ENCODE peak calls at places on chromosomes 11 and 22, in six cellular contexts. One of them, this sample, is unnamed.

GRCh38 chr11:36328956-36329673 is 33.0 kb downstream of the PRR5L start:
- DNase-seq in AG09309: no peak
- DNase-seq in foreskin fibroblast: no peak
- DNase-seq in stomach: no peak
- DNase-seq in IMR-90: no peak
- DNase-seq in Peyer's patch: no peak
- DNase-seq in this sample: no peak

GRCh38 chr11:86805873-86806310 is 5.5 kb downstream of the PRSS23 start:
- DNase-seq in AG09309: no peak
- DNase-seq in foreskin fibroblast: no peak
- DNase-seq in stomach: no peak
- DNase-seq in IMR-90: no peak
- DNase-seq in Peyer's patch: no peak
- DNase-seq in this sample: no peak

GRCh38 chr11:58924230-58924629 is 15.1 kb upstream of the GLYATL1 start:
- DNase-seq in AG09309: no peak
- DNase-seq in foreskin fibroblast: no peak
- DNase-seq in stomach: no peak
- DNase-seq in IMR-90: no peak
- DNase-seq in Peyer's patch: no peak
- DNase-seq in this sample: no peak

GRCh38 chr22:34111210-34111824 is 191.0 kb upstream of the LARGE1 start:
- DNase-seq in AG09309: no peak
- DNase-seq in foreskin fibroblast: no peak
- DNase-seq in stomach: peak; percentile 33
- DNase-seq in IMR-90: no peak
- DNase-seq in Peyer's patch: peak; percentile 18
- DNase-seq in this sample: no peak

GRCh38 chr22:48974443-48975251 is 853.0 kb downstream of the BRD1 start:
- DNase-seq in AG09309: no peak
- DNase-seq in foreskin fibroblast: no peak
- DNase-seq in stomach: no peak
- DNase-seq in IMR-90: no peak
- DNase-seq in Peyer's patch: no peak
- DNase-seq in this sample: no peak

GRCh38 chr11:56841210-56841810 is 92.8 kb upstream of the OR9G4 start:
- DNase-seq in AG09309: peak; percentile 29
- DNase-seq in foreskin fibroblast: peak; percentile 29
- DNase-seq in stomach: peak; percentile 58
- DNase-seq in IMR-90: peak; percentile 56
- DNase-seq in Peyer's patch: no peak
- DNase-seq in this sample: peak; percentile 5

GRCh38 chr22:48242461-48242864 is 1480.0 kb downstream of the TBC1D22A start:
- DNase-seq in AG09309: no peak
- DNase-seq in foreskin fibroblast: no peak
- DNase-seq in stomach: peak; percentile 2
- DNase-seq in IMR-90: no peak
- DNase-seq in Peyer's patch: peak; percentile 6
- DNase-seq in this sample: no peak

GRCh38 chr11:46618789-46619188 is 1.4 kb downstream of the ATG13 start:
- DNase-seq in AG09309: no peak
- DNase-seq in foreskin fibroblast: no peak
- DNase-seq in stomach: peak; percentile 37
- DNase-seq in IMR-90: no peak
- DNase-seq in Peyer's patch: no peak
- DNase-seq in this sample: no peak

GRCh38 chr11:40281055-40281580 is 1178.3 kb downstream of the LRRC4C start:
- DNase-seq in AG09309: no peak
- DNase-seq in foreskin fibroblast: no peak
- DNase-seq in stomach: no peak
- DNase-seq in IMR-90: no peak
- DNase-seq in Peyer's patch: no peak
- DNase-seq in this sample: no peak

GRCh38 chr11:66704659-66705360 is 24.2 kb downstream of the SPTBN2 start:
- DNase-seq in AG09309: no peak
- DNase-seq in foreskin fibroblast: no peak
- DNase-seq in stomach: no peak
- DNase-seq in IMR-90: no peak
- DNase-seq in Peyer's patch: no peak
- DNase-seq in this sample: no peak
- H3K4me3 ChIP-seq in AG09309: no peak overlapping the region
- H3K4me3 ChIP-seq in foreskin fibroblast: no peak overlapping the region
- H3K4me3 ChIP-seq in stomach: no peak overlapping the region
- H3K4me3 ChIP-seq in IMR-90: no peak overlapping the region
- H3K4me3 ChIP-seq in Peyer's patch: no peak overlapping the region
- H3K4me3 ChIP-seq in this sample: no peak overlapping the region

GRCh38 chr22:38027487-38027886 is 29.7 kb upstream of the PICK1 start:
- DNase-seq in AG09309: no peak
- DNase-seq in foreskin fibroblast: no peak
- DNase-seq in stomach: no peak
- DNase-seq in IMR-90: no peak
- DNase-seq in Peyer's patch: no peak
- DNase-seq in this sample: no peak
- H3K4me3 ChIP-seq in AG09309: no peak overlapping the region
- H3K4me3 ChIP-seq in foreskin fibroblast: no peak overlapping the region
- H3K4me3 ChIP-seq in stomach: no peak overlapping the region
- H3K4me3 ChIP-seq in IMR-90: no peak overlapping the region
- H3K4me3 ChIP-seq in Peyer's patch: no peak overlapping the region
- H3K4me3 ChIP-seq in this sample: no peak overlapping the region

DNA sequence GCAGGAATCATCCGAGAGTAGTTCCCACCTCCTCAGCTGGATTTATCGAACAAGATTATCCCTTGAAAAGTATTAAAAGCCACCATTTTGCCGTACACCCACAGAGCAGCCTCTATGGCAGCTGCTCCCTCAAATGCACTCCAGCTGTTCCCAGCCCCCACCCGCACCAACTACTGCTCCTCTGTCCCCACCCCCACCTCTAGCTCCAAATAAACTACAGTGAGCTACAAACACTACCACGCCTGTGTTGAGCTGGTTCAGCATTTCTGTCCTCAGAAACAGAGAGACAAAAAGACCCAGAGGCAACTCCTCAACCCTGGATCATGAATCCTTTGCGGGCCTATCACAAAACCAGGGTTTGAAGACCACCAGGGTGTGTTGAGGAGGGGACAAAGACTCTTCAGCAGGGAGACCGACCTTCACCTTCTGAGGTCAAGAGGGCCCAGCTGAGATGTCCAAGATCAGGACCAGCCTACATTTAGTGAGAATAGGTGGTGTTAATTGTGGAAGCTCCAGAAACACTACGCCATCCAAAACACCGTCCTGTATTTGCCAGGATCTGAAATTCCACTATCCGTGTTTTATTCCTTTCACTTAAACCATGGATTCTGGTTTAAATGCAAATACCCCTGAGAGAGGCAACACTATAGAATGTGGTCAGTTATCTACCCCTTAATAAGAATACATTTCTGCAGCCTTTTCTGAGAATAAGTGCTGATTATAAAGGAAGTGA is 195.9 kb downstream of the DSCAML1 start:
- DNase-seq in AG09309: no peak
- DNase-seq in foreskin fibroblast: no peak
- DNase-seq in stomach: no peak
- DNase-seq in IMR-90: no peak
- DNase-seq in Peyer's patch: no peak
- DNase-seq in this sample: no peak
- H3K4me3 ChIP-seq in AG09309: no peak overlapping the region
- H3K4me3 ChIP-seq in foreskin fibroblast: no peak overlapping the region
- H3K4me3 ChIP-seq in stomach: no peak overlapping the region
- H3K4me3 ChIP-seq in IMR-90: no peak overlapping the region
- H3K4me3 ChIP-seq in Peyer's patch: no peak overlapping the region
- H3K4me3 ChIP-seq in this sample: no peak overlapping the region

GRCh38 chr11:18332302-18332701 is 9.9 kb downstream of the GTF2H1 start:
- DNase-seq in AG09309: no peak
- DNase-seq in foreskin fibroblast: no peak
- DNase-seq in stomach: no peak
- DNase-seq in IMR-90: no peak
- DNase-seq in Peyer's patch: no peak
- DNase-seq in this sample: no peak
- H3K4me3 ChIP-seq in AG09309: no peak overlapping the region
- H3K4me3 ChIP-seq in foreskin fibroblast: no peak overlapping the region
- H3K4me3 ChIP-seq in stomach: no peak overlapping the region
- H3K4me3 ChIP-seq in IMR-90: no peak overlapping the region
- H3K4me3 ChIP-seq in Peyer's patch: no peak overlapping the region
- H3K4me3 ChIP-seq in this sample: no peak overlapping the region

GRCh38 chr22:43555561-43556515 is 144.0 kb downstream of the MPPED1 start:
- DNase-seq in AG09309: no peak
- DNase-seq in foreskin fibroblast: no peak
- DNase-seq in stomach: no peak
- DNase-seq in IMR-90: no peak
- DNase-seq in Peyer's patch: no peak
- DNase-seq in this sample: no peak
- H3K4me3 ChIP-seq in AG09309: no peak overlapping the region
- H3K4me3 ChIP-seq in foreskin fibroblast: no peak overlapping the region
- H3K4me3 ChIP-seq in stomach: no peak overlapping the region
- H3K4me3 ChIP-seq in IMR-90: no peak overlapping the region
- H3K4me3 ChIP-seq in Peyer's patch: no peak overlapping the region
- H3K4me3 ChIP-seq in this sample: no peak overlapping the region

GRCh38 chr22:29684244-29684643 is 35.6 kb upstream of the CABP7 start:
- DNase-seq in AG09309: no peak
- DNase-seq in foreskin fibroblast: no peak
- DNase-seq in stomach: no peak
- DNase-seq in IMR-90: no peak
- DNase-seq in Peyer's patch: no peak
- DNase-seq in this sample: no peak

GRCh38 chr22:29679316-29679715 is 40.5 kb upstream of the CABP7 start:
- DNase-seq in AG09309: no peak
- DNase-seq in foreskin fibroblast: no peak
- DNase-seq in stomach: no peak
- DNase-seq in IMR-90: peak; percentile 19
- DNase-seq in Peyer's patch: no peak
- DNase-seq in this sample: no peak

GRCh38 chr22:29689201-29689871 is 30.5 kb upstream of the CABP7 start:
- DNase-seq in AG09309: no peak
- DNase-seq in foreskin fibroblast: no peak
- DNase-seq in stomach: no peak
- DNase-seq in IMR-90: no peak
- DNase-seq in Peyer's patch: no peak
- DNase-seq in this sample: no peak

DNA sequence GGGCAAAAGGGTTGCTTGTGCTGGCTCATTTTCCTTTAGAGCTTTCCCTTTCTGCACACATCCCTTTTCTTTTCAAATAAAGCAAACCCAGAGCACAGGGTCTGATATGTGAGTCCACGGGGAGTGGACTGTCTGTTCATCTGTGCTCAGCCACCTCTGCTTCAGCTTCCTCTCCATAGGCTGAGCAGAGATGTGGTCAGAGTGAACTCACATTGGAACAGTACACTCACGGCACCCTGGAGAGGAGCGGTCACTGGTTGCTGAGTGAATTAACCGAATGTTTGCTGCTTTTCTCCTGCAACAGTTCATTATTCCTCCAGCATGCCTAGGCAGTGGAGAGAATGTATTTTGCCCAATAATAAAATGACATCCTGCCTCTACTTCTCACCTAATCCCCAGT is 36.3 kb upstream of the CABP7 start:
- DNase-seq in AG09309: no peak
- DNase-seq in foreskin fibroblast: no peak
- DNase-seq in stomach: no peak
- DNase-seq in IMR-90: no peak
- DNase-seq in Peyer's patch: no peak
- DNase-seq in this sample: no peak
- H3K4me3 ChIP-seq in AG09309: no peak overlapping the region
- H3K4me3 ChIP-seq in foreskin fibroblast: no peak overlapping the region
- H3K4me3 ChIP-seq in stomach: no peak overlapping the region
- H3K4me3 ChIP-seq in IMR-90: no peak overlapping the region
- H3K4me3 ChIP-seq in Peyer's patch: no peak overlapping the region
- H3K4me3 ChIP-seq in this sample: no peak overlapping the region

GRCh38 chr22:23565942-23566715 is 14.0 kb downstream of the IGLL1 start:
- DNase-seq in AG09309: no peak
- DNase-seq in foreskin fibroblast: no peak
- DNase-seq in stomach: no peak
- DNase-seq in IMR-90: no peak
- DNase-seq in Peyer's patch: no peak
- DNase-seq in this sample: no peak

GRCh38 chr22:23563111-23563510 is 17.0 kb downstream of the IGLL1 start:
- DNase-seq in AG09309: no peak
- DNase-seq in foreskin fibroblast: no peak
- DNase-seq in stomach: no peak
- DNase-seq in IMR-90: no peak
- DNase-seq in Peyer's patch: no peak
- DNase-seq in this sample: no peak

GRCh38 chr22:23564276-23564675 is 15.8 kb downstream of the IGLL1 start:
- DNase-seq in AG09309: no peak
- DNase-seq in foreskin fibroblast: no peak
- DNase-seq in stomach: no peak
- DNase-seq in IMR-90: no peak
- DNase-seq in Peyer's patch: no peak
- DNase-seq in this sample: no peak

GRCh38 chr22:23566716-23567475 is 13.2 kb downstream of the IGLL1 start:
- DNase-seq in AG09309: no peak
- DNase-seq in foreskin fibroblast: no peak
- DNase-seq in stomach: no peak
- DNase-seq in IMR-90: no peak
- DNase-seq in Peyer's patch: no peak
- DNase-seq in this sample: no peak

DNA sequence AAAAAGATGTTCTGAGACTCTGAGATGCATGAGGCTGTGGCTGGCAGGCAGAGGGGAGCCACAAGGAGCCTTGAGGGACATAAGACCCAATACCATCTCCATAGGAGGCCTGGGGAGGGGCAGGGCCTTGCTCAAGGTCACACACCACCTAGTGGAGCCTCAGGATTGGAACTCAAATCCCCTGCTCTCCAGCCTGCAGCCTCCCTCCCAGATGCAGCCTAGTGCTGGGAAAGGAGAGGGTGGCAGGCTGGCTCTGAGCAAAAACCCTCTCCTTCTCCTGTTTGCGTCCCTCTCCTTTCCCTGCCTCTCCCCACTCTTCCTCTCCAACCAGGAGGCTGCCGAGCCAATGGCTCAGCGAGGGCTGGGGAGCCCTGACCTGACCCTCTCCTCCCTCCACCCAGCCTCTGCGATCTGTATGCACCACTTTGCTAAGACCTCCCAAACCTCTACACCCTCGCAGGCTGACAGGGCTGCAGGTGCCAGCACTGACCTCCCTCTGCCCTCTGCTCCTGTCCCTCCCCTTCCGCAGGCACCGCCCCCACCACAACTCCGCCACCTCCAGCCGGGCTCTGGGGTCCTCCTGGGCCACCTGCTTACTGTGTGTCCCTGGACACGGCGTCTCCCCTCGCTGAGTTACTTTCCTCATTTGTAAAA is 14.7 kb downstream of the IGLL1 start:
- DNase-seq in AG09309: no peak
- DNase-seq in foreskin fibroblast: no peak
- DNase-seq in stomach: no peak
- DNase-seq in IMR-90: no peak
- DNase-seq in Peyer's patch: no peak
- DNase-seq in this sample: no peak
- H3K4me3 ChIP-seq in AG09309: no peak overlapping the region
- H3K4me3 ChIP-seq in foreskin fibroblast: no peak overlapping the region
- H3K4me3 ChIP-seq in stomach: peak overlapping the region; percentile 62
- H3K4me3 ChIP-seq in IMR-90: no peak overlapping the region
- H3K4me3 ChIP-seq in Peyer's patch: peak overlapping the region; percentile 47
- H3K4me3 ChIP-seq in this sample: no peak overlapping the region

GRCh38 chr22:32636884-32637283 is 162.3 kb downstream of the FBXO7 start:
- DNase-seq in AG09309: no peak
- DNase-seq in foreskin fibroblast: no peak
- DNase-seq in stomach: no peak
- DNase-seq in IMR-90: no peak
- DNase-seq in Peyer's patch: no peak
- DNase-seq in this sample: no peak
- H3K4me3 ChIP-seq in AG09309: no peak overlapping the region
- H3K4me3 ChIP-seq in foreskin fibroblast: no peak overlapping the region
- H3K4me3 ChIP-seq in stomach: no peak overlapping the region
- H3K4me3 ChIP-seq in IMR-90: no peak overlapping the region
- H3K4me3 ChIP-seq in Peyer's patch: no peak overlapping the region
- H3K4me3 ChIP-seq in this sample: no peak overlapping the region

GRCh38 chr11:1864216-1864615 is 11.3 kb downstream of the LSP1 start:
- DNase-seq in AG09309: no peak
- DNase-seq in foreskin fibroblast: no peak
- DNase-seq in stomach: no peak
- DNase-seq in IMR-90: no peak
- DNase-seq in Peyer's patch: no peak
- DNase-seq in this sample: no peak
- H3K4me3 ChIP-seq in AG09309: no peak overlapping the region
- H3K4me3 ChIP-seq in foreskin fibroblast: no peak overlapping the region
- H3K4me3 ChIP-seq in stomach: peak overlapping the region; percentile 36
- H3K4me3 ChIP-seq in IMR-90: no peak overlapping the region
- H3K4me3 ChIP-seq in Peyer's patch: no peak overlapping the region
- H3K4me3 ChIP-seq in this sample: no peak overlapping the region

This sample was measured in BJ.